ENCODE peak calls at places on chromosomes 11 and 22, in seven cellular contexts. Z is IMR-90, M is H1, F is SK-N-SH, B is GM12878, Q is K562, L is HepG2. G is an unnamed sample.

GRCh38 chr11:1629326-1630185 is at the start of gene KRTAP5-5:
- DNase-seq in Z (no peak), M (no peak), F (no peak), B (no peak), Q (no peak), L (no peak), G (no peak)

GRCh38 chr22:38454361-38455062 is 487 bp downstream of the KCNJ4 start:
- DNase-seq in Z (no peak), M (no peak), F (peak; percentile 54), B (no peak), Q (peak; percentile 57), L (no peak), G (no peak)

GRCh38 chr22:23812378-23812777 is 25.6 kb downstream of the SMARCB1 start:
- DNase-seq in Z (no peak), M (no peak), F (no peak), B (no peak), Q (no peak), L (no peak), G (no peak)

GRCh38 chr22:45718391-45718790 is 46.8 kb downstream of the ATXN10 start:
- DNase-seq in Z (no peak), M (no peak), F (no peak), B (no peak), Q (no peak), L (no peak), G (no peak)

GRCh38 chr11:1696608-1697570 is at the start of gene KRTAP5-6:
- DNase-seq in Z (no peak), M (no peak), F (no peak), B (no peak), Q (no peak), L (no peak), G (no peak)

GRCh38 chr22:49115186-49115585 is 712.5 kb downstream of the BRD1 start:
- DNase-seq in Z (no peak), M (no peak), F (no peak), B (no peak), Q (no peak), L (no peak), G (no peak)

GRCh38 chr11:128582496-128583366 is 4.6 kb downstream of the ETS1 start:
- DNase-seq in Z (peak; percentile 98), M (no peak), F (no peak), B (no peak), Q (no peak), L (no peak), G (peak; percentile 15)

GRCh38 chr11:60780065-60780464 is 5.1 kb upstream of the MS4A10 start:
- DNase-seq in Z (no peak), M (no peak), F (no peak), B (no peak), Q (no peak), L (no peak), G (no peak)

GRCh38 chr11:6258571-6258998 is 1.1 kb upstream of the CCKBR start:
- DNase-seq in Z (no peak), M (no peak), F (no peak), B (no peak), Q (no peak), L (no peak), G (no peak)

GRCh38 chr11:95057959-95058358 is 8.7 kb downstream of the KDM4F start:
- DNase-seq in Z (no peak), M (no peak), F (no peak), B (no peak), Q (no peak), L (no peak), G (no peak)

DNA sequence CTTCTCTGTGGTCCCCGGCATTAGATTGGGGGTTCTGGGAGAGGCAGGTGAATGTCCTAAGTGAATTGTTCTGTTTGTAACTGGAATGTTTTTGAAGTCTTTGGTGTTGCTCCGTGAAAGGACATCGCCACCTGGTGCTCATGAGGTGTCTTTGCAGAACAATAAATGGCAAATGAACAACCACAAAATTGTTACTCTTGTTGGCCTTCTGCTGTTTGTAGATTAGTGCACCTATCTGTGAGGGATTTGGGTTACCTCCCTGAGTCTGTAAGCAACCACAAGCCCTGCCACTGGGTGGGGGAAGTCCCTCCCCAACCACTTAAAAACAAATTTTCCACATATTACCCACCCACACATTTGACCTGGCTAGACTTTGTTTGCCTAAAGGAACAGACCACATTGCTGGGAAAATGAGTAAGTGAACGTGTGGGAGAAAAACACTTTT is 4.7 kb downstream of the MPEG1 start:
- DNase-seq in Z (peak; percentile 91), M (no peak), F (peak; percentile 24), B (peak; percentile 89), Q (peak; percentile 30), L (peak; percentile 48), G (peak; percentile 65)
- TF ChIP-seq RFX5 in Z (no peak), M (no peak), F (no peak), B (no peak), Q (no peak), L (no peak), G (no peak)

GRCh38 chr11:67445515-67445914 is 2.2 kb upstream of the CORO1B start:
- DNase-seq in Z (no peak), M (no peak), F (no peak), B (no peak), Q (no peak), L (no peak), G (no peak)
- H3K4me2 ChIP-seq in Z (no peak overlapping the region), M (no peak overlapping the region), F (no peak overlapping the region), B (peak overlapping the region; percentile 91), Q (no peak overlapping the region), L (no peak overlapping the region), G (no peak overlapping the region)

GRCh38 chr22:35424081-35424480 is 24.1 kb downstream of the MCM5 start:
- DNase-seq in Z (no peak), M (no peak), F (no peak), B (no peak), Q (no peak), L (no peak), G (no peak)

GRCh38 chr22:35426801-35427140 is 26.8 kb downstream of the MCM5 start:
- DNase-seq in Z (no peak), M (no peak), F (no peak), B (no peak), Q (no peak), L (no peak), G (no peak)

GRCh38 chr22:35425546-35425945 is 25.6 kb downstream of the MCM5 start:
- DNase-seq in Z (no peak), M (no peak), F (no peak), B (no peak), Q (no peak), L (no peak), G (no peak)

GRCh38 chr22:35424761-35425160 is 24.8 kb downstream of the MCM5 start:
- DNase-seq in Z (no peak), M (no peak), F (no peak), B (no peak), Q (no peak), L (no peak), G (no peak)

GRCh38 chr22:35425971-35426800 is 26.2 kb downstream of the MCM5 start:
- DNase-seq in Z (peak; percentile 38), M (no peak), F (no peak), B (no peak), Q (no peak), L (no peak), G (no peak)
- TF ChIP-seq RFX5 in Z (no peak), M (no peak), F (no peak), B (no peak), Q (no peak), L (no peak), G (no peak)

GRCh38 chr11:62333768-62334167 is 3.5 kb upstream of the ASRGL1 start:
- DNase-seq in Z (no peak), M (no peak), F (no peak), B (no peak), Q (no peak), L (no peak), G (no peak)

GRCh38 chr11:62338218-62338617 is 970 bp downstream of the ASRGL1 start:
- DNase-seq in Z (no peak), M (no peak), F (no peak), B (no peak), Q (no peak), L (no peak), G (no peak)

GRCh38 chr11:62340269-62340901 is 3.1 kb downstream of the ASRGL1 start:
- DNase-seq in Z (peak; percentile 45), M (peak; percentile 57), F (peak; percentile 50), B (peak; percentile 12), Q (peak; percentile 19), L (peak; percentile 60), G (peak; percentile 30)

GRCh38 chr11:62337682-62338181 is 484 bp downstream of the ASRGL1 start:
- DNase-seq in Z (no peak), M (no peak), F (peak; percentile 76), B (no peak), Q (peak; percentile 35), L (no peak), G (peak; percentile 27)

DNA sequence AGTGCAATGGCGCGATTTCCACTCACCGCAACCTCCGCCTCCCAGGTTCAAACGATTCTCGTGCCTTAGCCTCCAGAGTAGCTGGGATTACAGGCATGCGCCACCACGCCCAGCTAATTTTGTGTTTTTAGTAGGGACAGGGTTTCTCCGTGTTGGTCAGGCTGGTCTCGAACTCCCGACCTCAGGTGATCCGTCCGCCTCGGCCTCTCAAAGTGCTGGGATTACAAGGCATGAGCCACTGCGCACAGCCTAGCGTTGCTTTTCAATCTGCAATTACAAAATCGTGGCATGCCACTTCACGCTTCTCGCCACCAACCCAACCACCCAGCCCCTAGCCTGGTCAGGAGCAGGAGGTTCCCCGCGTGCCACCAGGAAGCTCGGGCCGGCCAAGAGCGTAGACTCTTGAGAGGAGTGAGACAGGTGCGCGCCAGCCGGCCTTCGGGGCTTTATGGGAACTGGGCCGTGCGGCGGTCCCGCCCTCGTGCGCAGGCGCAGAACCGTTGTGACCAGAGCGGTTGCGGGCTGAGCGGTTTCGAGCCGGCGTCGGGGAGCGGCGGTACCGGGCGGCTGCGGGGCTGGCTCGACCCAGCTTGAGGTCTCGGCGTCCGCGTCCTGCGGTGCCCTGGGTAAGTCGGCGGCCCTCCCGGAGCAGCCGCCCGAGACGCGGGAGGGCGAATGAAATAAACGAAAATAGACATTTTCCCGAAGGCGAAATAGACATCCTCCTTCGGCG is at the start of gene ASRGL1:
- DNase-seq in Z (peak; percentile 15), M (peak; percentile 95), F (peak; percentile 91), B (peak; percentile 21), Q (peak; percentile 89), L (peak; percentile 43), G (peak; percentile 82)
- H3K4me2 ChIP-seq in Z (peak within 1 kb of the TSS; percentile 95), M (peak within 1 kb of the TSS; percentile 93), F (peak within 1 kb of the TSS; percentile 90), B (peak within 1 kb of the TSS; percentile 97), Q (peak within 1 kb of the TSS; percentile 87), L (peak within 1 kb of the TSS; percentile 82), G (peak within 1 kb of the TSS; percentile 83)

G was measured in A549.